ENCODE peak calls at places on chromosomes 1 and 21, in nine cellular contexts. P is uterus, M is AG10803, D is endothelial cell, Z is fibroblast of mammary gland, V is RWPE1, Y is A549, O is fibroblast of the aortic adventitia, Q is progenitor cell of endocrine pancreas. S is an unnamed sample.

GRCh38 chr1:66275601-66276023 is 258.3 kb upstream of the SGIP1 start:
- DNase-seq in Z (no peak), O (no peak), Y (no peak), M (no peak), D (no peak), V (no peak), P (no peak), Q (no peak), S (no peak)

GRCh38 chr1:113788802-113789201 is 23.5 kb downstream of the RSBN1 start:
- DNase-seq in Q (no peak), O (no peak), Y (no peak), M (no peak), V (no peak), P (no peak), D (no peak), Z (no peak), S (no peak)

GRCh38 chr1:12019858-12020509 is 686 bp downstream of the MIIP start:
- DNase-seq in Q (no peak), O (peak; percentile 35), V (peak; percentile 10), Z (peak; percentile 33), P (no peak), M (no peak), D (no peak), Y (no peak), S (peak; percentile 34)

GRCh38 chr1:96364576-96364975 is 357.0 kb upstream of the PTBP2 start:
- DNase-seq in Q (no peak), V (no peak), P (no peak), D (no peak), M (peak; percentile 74), Z (peak; percentile 66), Y (no peak), O (peak; percentile 57), S (peak; percentile 55)

GRCh38 chr1:203459671-203460201 is 15.9 kb upstream of the PRELP start:
- DNase-seq in P (no peak), D (no peak), M (no peak), Z (no peak), O (no peak), Y (no peak), Q (no peak), V (no peak), S (no peak)

GRCh38 chr1:231699769-231700168 is 73.2 kb downstream of the DISC1 start:
- DNase-seq in Y (no peak), D (no peak), M (peak; percentile 13), P (no peak), Z (no peak), O (peak; percentile 20), Q (no peak), V (no peak), S (peak; percentile 61)

GRCh38 chr1:42831273-42831672 is 14.1 kb upstream of the SVBP start:
- DNase-seq in V (no peak), P (no peak), Q (no peak), Z (no peak), D (no peak), O (no peak), M (no peak), Y (no peak), S (no peak)

GRCh38 chr1:234722267-234722704 is 112.3 kb upstream of the IRF2BP2 start:
- DNase-seq in V (no peak), Z (no peak), D (no peak), O (no peak), M (no peak), Q (no peak), P (peak; percentile 68), Y (no peak), S (no peak)

GRCh38 chr1:91314643-91315042 is 90.0 kb downstream of the HFM1 start:
- DNase-seq in Y (no peak), V (no peak), Z (peak; percentile 2), D (no peak), Q (no peak), P (no peak), M (no peak), O (no peak), S (no peak)

GRCh38 chr1:55484173-55484572 is 269.0 kb upstream of the USP24 start:
- DNase-seq in Z (no peak), P (no peak), O (no peak), Y (no peak), V (no peak), M (peak; percentile 33), D (no peak), Q (no peak), S (no peak)

GRCh38 chr1:192183788-192184187 is 25.5 kb downstream of the RGS18 start:
- DNase-seq in Q (no peak), D (no peak), O (no peak), Z (no peak), M (no peak), V (no peak), P (no peak), Y (no peak), S (no peak)

GRCh38 chr21:44464351-44464750 is 9.0 kb downstream of the LRRC3 start:
- DNase-seq in V (no peak), O (no peak), Q (no peak), Y (no peak), M (no peak), D (no peak), Z (no peak), P (no peak), S (no peak)

GRCh38 chr1:173255214-173255813 is 48.2 kb upstream of the TNFSF4 start:
- DNase-seq in P (no peak), O (peak; percentile 74), D (peak; percentile 40), V (peak; percentile 46), Z (peak; percentile 70), Y (peak; percentile 41), M (peak; percentile 42), Q (no peak), S (peak; percentile 79)

GRCh38 chr1:3650248-3651010 is 526 bp upstream of the WRAP73 start:
- DNase-seq in P (no peak), O (no peak), Q (no peak), V (no peak), Z (no peak), Y (no peak), D (no peak), M (no peak), S (no peak)

GRCh38 chr21:25750085-25750484 is 15.3 kb downstream of the GABPA start:
- DNase-seq in V (no peak), D (no peak), P (no peak), Z (no peak), M (no peak), Q (no peak), O (no peak), Y (no peak), S (peak; percentile 15)

GRCh38 chr1:97870574-97870973 is 50.3 kb downstream of the DPYD start:
- DNase-seq in Y (no peak), P (no peak), M (no peak), Z (no peak), D (no peak), O (no peak), V (no peak), Q (no peak), S (no peak)

DNA sequence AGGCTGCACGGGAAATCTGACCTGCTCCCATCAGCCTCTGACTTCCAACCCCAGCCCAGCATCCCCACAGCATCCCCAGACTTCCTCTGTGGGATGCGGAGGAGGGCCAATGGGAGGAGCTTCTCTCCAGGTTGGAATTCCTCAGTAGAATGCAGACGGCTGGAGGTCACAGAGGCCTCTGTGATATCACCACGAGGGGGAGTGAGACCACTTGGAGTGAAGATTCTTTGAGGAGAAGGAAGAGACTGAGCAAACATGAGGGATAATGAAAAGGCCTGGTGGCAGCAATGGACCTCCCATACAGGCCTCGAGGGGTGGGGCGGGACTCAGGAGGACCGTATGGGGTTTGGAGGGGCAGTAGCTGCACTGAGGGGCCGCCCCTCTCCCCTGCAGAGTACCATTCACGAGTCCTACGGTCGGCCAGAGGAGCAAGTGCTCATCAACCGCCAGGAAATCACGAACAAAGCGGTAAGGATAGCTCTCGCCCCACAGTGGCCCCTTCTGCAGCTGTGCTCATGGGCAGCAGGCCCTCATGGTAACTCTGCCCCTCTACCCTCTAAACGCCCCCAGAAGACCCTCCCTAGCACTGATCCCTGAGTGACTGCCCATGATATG is at the start of gene CATSPER4:
- DNase-seq in P (no peak), V (peak; percentile 52), Q (no peak), Y (peak; percentile 57), M (peak; percentile 4), D (peak; percentile 60), Z (peak; percentile 19), O (no peak), S (peak; percentile 13)
- TF ChIP-seq CTCF in P (no peak), V (no peak), Q (peak; percentile 53), Y (no peak), M (peak; percentile 28), D (no peak), Z (peak; percentile 18), O (peak; percentile 25), S (peak; percentile 22)

GRCh38 chr1:157770442-157771043 is 6.4 kb downstream of the FCRL2 start:
- DNase-seq in D (peak; percentile 14), P (no peak), Q (no peak), Y (no peak), M (no peak), O (no peak), Z (peak; percentile 2), V (no peak), S (no peak)
- TF ChIP-seq CTCF in D (peak; percentile 30), P (no peak), Q (peak; percentile 43), Y (no peak), M (peak; percentile 13), O (peak; percentile 19), Z (peak; percentile 18), V (no peak), S (peak; percentile 16)

DNA sequence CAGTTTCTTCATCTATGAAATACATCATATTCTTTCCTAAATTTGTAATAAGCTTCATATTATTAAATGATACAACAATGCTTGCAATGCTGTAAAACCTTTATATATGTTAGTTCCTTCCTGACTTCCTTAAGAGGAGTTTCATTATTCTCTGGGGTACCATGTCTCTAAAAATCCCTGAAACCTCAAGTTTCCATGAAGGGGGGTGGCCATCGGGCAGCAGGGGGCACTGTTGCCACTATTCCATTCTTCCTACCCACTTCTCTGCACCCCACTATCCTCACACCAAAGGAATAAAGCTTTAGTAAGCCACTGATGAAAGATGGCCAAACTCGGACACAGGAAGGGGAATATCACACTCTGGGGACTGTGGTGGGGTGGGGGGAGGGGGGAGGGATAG is 9.0 kb upstream of the DMRTB1 start:
- DNase-seq in Q (no peak), Y (no peak), P (no peak), O (no peak), D (no peak), V (no peak), M (no peak), Z (no peak), S (no peak)
- TF ChIP-seq CTCF in Q (peak; percentile 25), Y (peak; percentile 36), P (no peak), O (peak; percentile 42), D (peak; percentile 24), V (no peak), M (peak; percentile 26), Z (peak; percentile 45), S (peak; percentile 60)

DNA sequence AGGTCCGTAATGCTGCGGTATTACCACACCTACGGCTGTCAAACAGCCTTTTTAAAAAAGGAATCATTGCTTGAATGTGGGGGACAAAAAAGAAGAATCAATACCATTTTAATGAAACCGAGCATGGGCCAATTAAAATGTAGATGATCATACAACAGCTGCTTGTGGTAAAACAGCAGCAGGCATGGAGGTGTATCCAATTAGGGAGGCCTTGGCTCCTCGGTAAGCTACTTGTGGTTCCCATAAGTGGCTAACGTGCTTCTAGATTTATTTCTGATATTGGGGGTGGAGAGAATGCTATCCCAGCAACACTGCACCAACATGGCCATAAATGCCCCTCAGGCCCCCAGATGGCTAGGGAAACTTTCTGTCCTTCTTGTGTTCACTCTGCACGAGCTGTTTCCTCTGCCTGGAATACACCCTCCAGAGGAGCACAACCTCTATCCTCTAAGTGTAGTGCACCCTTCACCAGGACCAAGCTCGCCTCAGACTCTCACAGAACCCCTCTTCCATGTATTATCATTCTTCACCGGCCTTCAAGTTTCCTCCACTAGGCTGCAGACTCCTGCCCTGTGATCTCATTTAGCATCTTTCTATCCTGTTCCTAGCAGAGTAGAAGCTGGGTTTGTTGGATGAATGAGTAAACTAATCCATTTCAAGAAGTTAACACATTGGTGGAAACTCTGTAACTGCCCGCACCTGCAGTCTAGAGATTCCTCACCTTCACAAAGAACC is 1.6 kb downstream of the PTPN14 start:
- DNase-seq in O (peak; percentile 59), Y (peak; percentile 40), V (no peak), Q (no peak), D (no peak), P (no peak), M (peak; percentile 54), Z (peak; percentile 57), S (peak; percentile 69)
- TF ChIP-seq CTCF in O (peak; percentile 60), Y (peak; percentile 17), V (peak; percentile 16), Q (peak; percentile 18), D (no peak), P (no peak), M (peak; percentile 55), Z (peak; percentile 45), S (peak; percentile 65)

S was measured in choroid plexus epithelial cell.